ENCODE peak calls at places on chromosomes 2 and 18, in ten cellular contexts. Z is stomach, C is tibial nerve, Q is ovary, E is A549, S is thyroid gland, B is esophagus muscularis mucosa, W is adrenal gland, R is body of pancreas, G is HCT116. K is an unnamed sample.

GRCh38 chr2:221478106-221478863 is 93.8 kb downstream of the EPHA4 start:
- DNase-seq in Z (no peak), C (no peak), Q (no peak), E (no peak), S (no peak), B (no peak), W (no peak), R (no peak), G (no peak), K (no peak)

GRCh38 chr2:194166818-194167217 is 1490.2 kb upstream of the SLC39A10 start:
- DNase-seq in Z (no peak), C (no peak), Q (no peak), E (no peak), S (no peak), B (no peak), W (peak; percentile 10), R (no peak), G (peak; percentile 40), K (no peak)

GRCh38 chr18:77811510-77811909 is 561.9 kb downstream of the GALR1 start:
- DNase-seq in Z (no peak), C (no peak), Q (no peak), E (no peak), S (peak; percentile 5), B (no peak), W (peak; percentile 40), R (peak; percentile 20), G (no peak), K (no peak)

GRCh38 chr18:45930953-45931352 is 36.2 kb downstream of the EPG5 start:
- DNase-seq in Z (no peak), C (no peak), Q (no peak), E (no peak), S (no peak), B (no peak), W (no peak), R (no peak), G (no peak), K (peak; percentile 70)

GRCh38 chr2:232502901-232503791 is 15.5 kb upstream of the ECEL1 start:
- DNase-seq in Z (peak; percentile 45), C (no peak), Q (peak; percentile 85), E (peak; percentile 28), S (peak; percentile 27), B (no peak), W (peak; percentile 76), R (peak; percentile 27), G (no peak), K (no peak)

GRCh38 chr2:33477473-33478468 is 1.3 kb downstream of the RASGRP3 start:
- DNase-seq in Z (peak; percentile 33), C (peak; percentile 17), Q (no peak), E (no peak), S (no peak), B (no peak), W (peak; percentile 56), R (peak; percentile 43), G (no peak), K (peak; percentile 50)

GRCh38 chr2:201965550-201965949 is 68.1 kb upstream of the FZD7 start:
- DNase-seq in Z (no peak), C (no peak), Q (no peak), E (no peak), S (no peak), B (no peak), W (no peak), R (no peak), G (no peak), K (no peak)

GRCh38 chr2:226995625-226996041 is 159.8 kb downstream of the RHBDD1 start:
- DNase-seq in Z (no peak), C (no peak), Q (no peak), E (no peak), S (no peak), B (no peak), W (peak; percentile 92), R (no peak), G (peak; percentile 99), K (peak; percentile 45)

GRCh38 chr2:195613922-195614321 is 43.1 kb upstream of the SLC39A10 start:
- DNase-seq in Z (no peak), C (no peak), Q (no peak), E (peak; percentile 47), S (no peak), B (no peak), W (peak; percentile 33), R (no peak), G (no peak), K (no peak)

GRCh38 chr2:8514748-8515389 is 167.0 kb upstream of the ID2 start:
- DNase-seq in Z (no peak), C (no peak), Q (no peak), E (no peak), S (no peak), B (no peak), W (no peak), R (no peak), G (no peak), K (no peak)

GRCh38 chr18:59268722-59269562 is 4.3 kb downstream of the RAX start:
- DNase-seq in Z (no peak), C (no peak), Q (no peak), E (peak; percentile 57), S (peak; percentile 30), B (peak; percentile 79), W (peak; percentile 39), R (peak; percentile 23), G (no peak), K (peak; percentile 19)

GRCh38 chr2:66897676-66898280 is 462.9 kb downstream of the MEIS1 start:
- DNase-seq in Z (no peak), C (no peak), Q (no peak), E (no peak), S (no peak), B (no peak), W (no peak), R (no peak), G (no peak), K (no peak)

GRCh38 chr2:234026111-234026510 is 24.4 kb upstream of the SPP2 start:
- DNase-seq in Z (no peak), C (no peak), Q (no peak), E (no peak), S (no peak), B (no peak), W (no peak), R (no peak), G (no peak), K (no peak)

GRCh38 chr2:234027646-234028045 is 22.9 kb upstream of the SPP2 start:
- DNase-seq in Z (no peak), C (no peak), Q (no peak), E (no peak), S (no peak), B (no peak), W (no peak), R (no peak), G (no peak), K (no peak)

GRCh38 chr2:234025475-234025874 is 25.0 kb upstream of the SPP2 start:
- DNase-seq in Z (no peak), C (no peak), Q (no peak), E (no peak), S (no peak), B (no peak), W (no peak), R (no peak), G (no peak), K (no peak)

GRCh38 chr2:234029150-234029733 is 21.3 kb upstream of the SPP2 start:
- DNase-seq in Z (no peak), C (no peak), Q (no peak), E (peak; percentile 21), S (no peak), B (no peak), W (no peak), R (no peak), G (no peak), K (no peak)

DNA sequence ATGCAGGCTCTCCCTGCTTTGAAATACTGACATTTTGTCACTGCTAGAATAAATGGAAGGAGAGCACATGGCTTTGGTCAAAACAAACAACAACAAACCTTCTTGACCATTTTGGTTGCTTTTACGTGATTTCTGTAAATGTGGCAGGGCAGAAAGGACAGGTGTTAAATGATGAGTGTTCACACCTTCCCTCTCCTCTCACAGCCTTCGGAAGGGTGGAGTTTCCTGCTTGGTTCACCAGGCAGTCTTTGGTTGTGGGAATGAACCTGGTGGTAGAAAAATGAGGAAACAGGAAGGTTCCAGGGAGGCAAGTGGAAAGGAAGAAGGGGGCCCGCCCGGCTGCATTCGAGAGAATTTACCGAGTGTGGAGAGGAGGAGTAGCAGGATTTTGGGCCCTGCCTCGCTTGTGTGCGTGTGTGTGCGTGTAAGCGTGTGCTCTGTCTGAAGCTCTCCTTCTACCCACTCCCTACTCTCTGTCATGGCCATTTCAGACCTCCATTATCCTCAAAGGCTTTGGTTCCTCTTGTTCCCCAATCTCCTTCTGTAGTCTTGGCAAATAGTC is 23.7 kb upstream of the SPP2 start:
- DNase-seq in Z (no peak), C (no peak), Q (no peak), E (no peak), S (no peak), B (no peak), W (no peak), R (no peak), G (no peak), K (no peak)
- H3K4me3 ChIP-seq in Z (no peak overlapping the region), C (no peak overlapping the region), Q (no peak overlapping the region), E (no peak overlapping the region), S (no peak overlapping the region), B (no peak overlapping the region), W (no peak overlapping the region), R (no peak overlapping the region), G (no peak overlapping the region), K (no peak overlapping the region)

GRCh38 chr2:27320958-27321543 is 1.8 kb downstream of the MPV17 start:
- DNase-seq in Z (peak; percentile 64), C (peak; percentile 49), Q (peak; percentile 64), E (peak; percentile 96), S (peak; percentile 91), B (peak; percentile 96), W (peak; percentile 98), R (peak; percentile 96), G (peak; percentile 98), K (peak; percentile 68)
- TF ChIP-seq POLR2A in Z (no peak), C (no peak), Q (no peak), E (no peak), S (peak; percentile 45), B (peak; percentile 21), W (peak; percentile 84), R (peak; percentile 52), G (no peak), K (peak; percentile 41)

DNA sequence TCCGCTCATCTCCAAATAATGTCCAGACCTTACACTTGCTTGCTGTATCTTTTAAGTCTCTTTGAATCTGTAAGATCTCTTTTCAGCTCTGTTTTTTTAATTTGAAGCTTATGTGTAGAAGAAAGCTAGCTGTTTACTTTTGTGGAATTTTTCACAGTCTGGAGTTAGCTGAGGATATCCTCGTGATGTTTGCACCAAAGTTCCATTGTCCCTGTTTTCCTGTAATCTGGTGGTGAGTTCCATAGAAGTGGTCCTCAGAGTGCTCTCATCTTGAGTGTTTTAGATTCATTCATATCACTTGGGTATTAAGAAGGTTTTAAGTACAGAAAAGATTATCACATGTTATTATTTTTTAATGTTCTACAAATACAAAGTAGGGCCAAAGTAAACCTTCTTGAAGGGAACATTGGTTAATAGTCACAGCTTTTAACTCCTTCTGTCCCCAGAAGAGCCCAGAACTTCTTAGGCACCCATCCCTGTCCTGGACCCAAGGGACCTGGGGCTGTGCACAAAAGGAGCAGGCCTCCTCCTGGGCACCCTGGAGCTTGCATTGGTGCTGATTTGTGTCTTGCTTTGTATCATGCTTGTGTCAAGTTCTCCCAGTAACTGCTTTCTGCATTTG is 15.0 kb downstream of the MLPH start:
- DNase-seq in Z (no peak), C (no peak), Q (no peak), E (no peak), S (no peak), B (no peak), W (no peak), R (no peak), G (no peak), K (no peak)
- H3K4me1 ChIP-seq in Z (peaks cover 36% of the 10 kb centered on the region), C (no peaks in the 10 kb centered on the region), Q (peaks cover 16% of the 10 kb centered on the region), E (peaks cover 94% of the 10 kb centered on the region), S (peaks cover 54% of the 10 kb centered on the region), B (no peaks in the 10 kb centered on the region), W (no peaks in the 10 kb centered on the region), R (peaks cover 17% of the 10 kb centered on the region), G (peaks cover 38% of the 10 kb centered on the region), K (no peaks in the 10 kb centered on the region)

GRCh38 chr2:38959464-38959863 is 69.8 kb downstream of the ARHGEF33 start:
- DNase-seq in Z (no peak), C (no peak), Q (peak; percentile 17), E (no peak), S (no peak), B (no peak), W (no peak), R (no peak), G (no peak), K (no peak)
- H3K4me3 ChIP-seq in Z (peak overlapping the region; percentile 53), C (peak overlapping the region; percentile 59), Q (peak overlapping the region; percentile 51), E (no peak overlapping the region), S (peak overlapping the region; percentile 40), B (peak overlapping the region; percentile 65), W (peak overlapping the region; percentile 62), R (no peak overlapping the region), G (no peak overlapping the region), K (peak overlapping the region; percentile 66)

K was measured in heart left ventricle.